ENCODE peak calls at places on chromosomes 11 and 22, in nine cellular contexts. R, Y, K, N, D, W, X, M and U are unnamed samples. For H3K4me1, the result is how much of the 10 kb centered on the place peaks cover.

GRCh38 chr22:20995329-20996030 is 6.4 kb downstream of the THAP7 start:
- DNase-seq in K (no peak), M (no peak), R (no peak), N (no peak), D (no peak), Y (no peak), W (no peak), X (no peak), U (peak)

GRCh38 chr11:118148877-118149276 is 3.7 kb downstream of the SCN4B start:
- DNase-seq in Y (no peak), R (no peak), X (no peak), M (no peak), D (no peak), N (no peak), W (no peak), K (no peak), U (no peak)

GRCh38 chr11:774873-775592 is 2.3 kb downstream of the GATD1 start:
- DNase-seq in R (no peak), W (no peak), Y (peak), K (peak), M (no peak), D (no peak), X (no peak), N (no peak), U (no peak)

GRCh38 chr11:3907590-3907989 is 52.1 kb downstream of the STIM1 start:
- DNase-seq in N (no peak), K (no peak), W (no peak), R (no peak), Y (peak), M (no peak), D (no peak), X (no peak), U (no peak)

GRCh38 chr11:86670179-86670578 is 2.2 kb downstream of the ME3 start:
- DNase-seq in W (no peak), R (no peak), K (peak), D (no peak), Y (peak), X (no peak), N (no peak), M (no peak), U (no peak)

GRCh38 chr11:16252373-16252772 is 104.0 kb downstream of the SOX6 start:
- DNase-seq in Y (no peak), D (no peak), X (peak), W (no peak), N (no peak), K (peak), R (no peak), M (no peak), U (no peak)

GRCh38 chr11:69563946-69564780 is 76.8 kb upstream of the CCND1 start:
- DNase-seq in D (no peak), N (no peak), Y (peak), M (no peak), X (no peak), K (peak), R (no peak), W (no peak), U (no peak)

GRCh38 chr11:112613051-112613972 is 347.9 kb upstream of the NCAM1 start:
- DNase-seq in M (no peak), Y (peak), K (peak), W (no peak), N (no peak), X (no peak), D (no peak), R (peak), U (no peak)

GRCh38 chr11:115126515-115127208 is 377.6 kb downstream of the CADM1 start:
- DNase-seq in D (no peak), N (no peak), K (no peak), Y (no peak), R (no peak), W (no peak), X (no peak), M (no peak), U (no peak)

GRCh38 chr22:27809226-27809625 is 7.7 kb upstream of the MN1 start:
- DNase-seq in K (no peak), X (no peak), D (no peak), Y (no peak), N (no peak), M (no peak), W (no peak), R (no peak), U (no peak)

GRCh38 chr11:1839924-1840779 is 1.4 kb downstream of the TNNI2 start:
- DNase-seq in K (no peak), M (peak), Y (no peak), X (no peak), N (peak), D (no peak), R (peak), W (no peak), U (peak)

GRCh38 chr22:33492210-33492651 is 428.0 kb downstream of the LARGE1 start:
- DNase-seq in M (no peak), D (no peak), X (peak), Y (no peak), R (no peak), W (no peak), N (no peak), K (no peak), U (no peak)

GRCh38 chr11:112783945-112784322 is 177.3 kb upstream of the NCAM1 start:
- DNase-seq in W (no peak), K (no peak), Y (no peak), X (no peak), R (no peak), M (no peak), D (no peak), N (no peak), U (no peak)

GRCh38 chr11:44831605-44832394 is 105.0 kb downstream of the TSPAN18 start:
- DNase-seq in K (no peak), R (no peak), N (no peak), Y (no peak), W (no peak), X (no peak), M (no peak), D (no peak), U (peak)

GRCh38 chr11:96155627-96156378 is 187.2 kb downstream of the MAML2 start:
- DNase-seq in K (peak), W (no peak), Y (peak), M (peak), N (peak), R (peak), X (peak), D (peak), U (peak)

GRCh38 chr11:116984186-116984585 is 114.0 kb downstream of the SIK3 start:
- DNase-seq in N (no peak), K (peak), M (no peak), X (no peak), R (no peak), D (no peak), W (no peak), Y (peak), U (no peak)

GRCh38 chr11:296976-297665 is 2.2 kb downstream of the IFITM5 start:
- DNase-seq in X (no peak), M (peak), D (no peak), K (no peak), W (no peak), N (no peak), R (peak), Y (no peak), U (peak)

GRCh38 chr11:20406484-20406883 is 19.0 kb downstream of the PRMT3 start:
- DNase-seq in X (no peak), W (no peak), M (no peak), N (no peak), R (no peak), D (no peak), K (no peak), Y (no peak), U (no peak)

GRCh38 chr11:46264030-46264429 is 13.4 kb upstream of the CREB3L1 start:
- DNase-seq in R (no peak), X (no peak), K (no peak), N (no peak), D (no peak), W (no peak), M (no peak), Y (no peak), U (no peak)

GRCh38 chr22:26360169-26360885 is 68.7 kb upstream of the ASPHD2 start:
- DNase-seq in K (peak), W (peak), M (peak), R (peak), Y (peak), N (peak), X (peak), D (peak), U (no peak)

GRCh38 chr11:112805658-112806057 is 155.6 kb upstream of the NCAM1 start:
- DNase-seq in M (peak), N (no peak), K (no peak), W (no peak), R (no peak), Y (no peak), D (no peak), X (no peak), U (no peak)

GRCh38 chr22:23204541-23205157 is 24.3 kb downstream of the BCR start:
- DNase-seq in W (no peak), K (no peak), D (no peak), N (no peak), R (no peak), Y (no peak), X (no peak), M (peak), U (no peak)

GRCh38 chr11:76215946-76216345 is 9.6 kb upstream of the WNT11 start:
- DNase-seq in K (peak), W (no peak), N (no peak), M (peak), D (no peak), R (no peak), X (no peak), Y (peak), U (no peak)

GRCh38 chr11:35629511-35629910 is 11.3 kb downstream of the FJX1 start:
- DNase-seq in X (peak), Y (no peak), R (no peak), N (no peak), D (no peak), K (no peak), W (no peak), M (no peak), U (no peak)

GRCh38 chr11:23772081-23772480 is 724.8 kb upstream of the LUZP2 start:
- DNase-seq in N (no peak), D (no peak), Y (no peak), M (no peak), R (no peak), K (peak), W (no peak), X (no peak), U (no peak)

GRCh38 chr11:5713695-5714094 is 22.6 kb upstream of the OR56B1 start:
- DNase-seq in W (no peak), M (no peak), X (no peak), K (no peak), R (no peak), Y (no peak), N (no peak), D (no peak), U (no peak)

GRCh38 chr22:49305215-49305965 is 522.3 kb downstream of the BRD1 start:
- DNase-seq in X (peak), M (peak), W (peak), R (peak), N (peak), Y (no peak), K (no peak), D (peak), U (peak)

GRCh38 chr11:86245369-86246292 is 1.1 kb downstream of the EED start:
- DNase-seq in Y (peak), R (peak), W (peak), K (peak), D (peak), M (no peak), N (peak), X (peak), U (no peak)

GRCh38 chr11:28674432-28675076 is 566.4 kb downstream of the METTL15 start:
- DNase-seq in N (no peak), W (no peak), D (no peak), X (peak), R (no peak), M (no peak), Y (no peak), K (peak), U (no peak)

GRCh38 chr11:79592441-79593223 is 151.8 kb upstream of the TENM4 start:
- DNase-seq in D (no peak), Y (no peak), K (no peak), N (no peak), R (no peak), M (no peak), W (no peak), X (no peak), U (no peak)

GRCh38 chr11:65489061-65489705 is 9.7 kb upstream of the MALAT1 start:
- DNase-seq in X (peak), K (peak), Y (no peak), M (peak), R (peak), N (peak), D (no peak), W (no peak), U (no peak)
- H3K27ac ChIP-seq in X (peak), K (peak), Y (peak), M (peak), R (peak), N (peak), D (peak), W (no peak), U (peak)

GRCh38 chr11:32325187-32325586 is 110.2 kb downstream of the WT1 start:
- DNase-seq in N (no peak), W (no peak), R (no peak), X (no peak), D (no peak), Y (no peak), K (no peak), M (no peak), U (no peak)

GRCh38 chr11:32326522-32326921 is 108.8 kb downstream of the WT1 start:
- DNase-seq in M (no peak), D (no peak), K (no peak), X (no peak), R (no peak), W (no peak), Y (no peak), N (no peak), U (no peak)

GRCh38 chr11:32328392-32328791 is 106.9 kb downstream of the WT1 start:
- DNase-seq in K (no peak), N (no peak), X (no peak), M (no peak), Y (no peak), R (no peak), W (no peak), D (no peak), U (no peak)

GRCh38 chr11:32325725-32326124 is 109.6 kb downstream of the WT1 start:
- DNase-seq in N (no peak), M (no peak), K (no peak), W (no peak), D (no peak), X (no peak), Y (no peak), R (no peak), U (no peak)

GRCh38 chr11:32323814-32324130 is 111.6 kb downstream of the WT1 start:
- DNase-seq in M (no peak), Y (no peak), N (no peak), D (no peak), K (no peak), X (no peak), R (no peak), W (no peak), U (no peak)
- TF ChIP-seq CTCF in M (no peak), Y (no peak), N (no peak), D (no peak), K (no peak), X (no peak), R (no peak), W (peak), U (peak)

GRCh38 chr11:119700536-119701346 is 28.3 kb downstream of the NECTIN1 start:
- DNase-seq in R (no peak), Y (peak), N (no peak), M (no peak), D (no peak), X (no peak), K (no peak), W (no peak), U (peak)
- H3K4me1 ChIP-seq in R (under half), Y (half or more), N (half or more), M (half or more), D (under half), X (under half), K (under half), W (under half), U (under half)

GRCh38 chr22:17897864-17898263 is 123.6 kb upstream of the BID start:
- DNase-seq in M (no peak), W (no peak), R (no peak), N (no peak), D (no peak), Y (no peak), X (no peak), K (no peak), U (no peak)
- H3K27ac ChIP-seq in M (peak), W (no peak), R (no peak), N (no peak), D (no peak), Y (no peak), X (no peak), K (no peak), U (no peak)

DNA sequence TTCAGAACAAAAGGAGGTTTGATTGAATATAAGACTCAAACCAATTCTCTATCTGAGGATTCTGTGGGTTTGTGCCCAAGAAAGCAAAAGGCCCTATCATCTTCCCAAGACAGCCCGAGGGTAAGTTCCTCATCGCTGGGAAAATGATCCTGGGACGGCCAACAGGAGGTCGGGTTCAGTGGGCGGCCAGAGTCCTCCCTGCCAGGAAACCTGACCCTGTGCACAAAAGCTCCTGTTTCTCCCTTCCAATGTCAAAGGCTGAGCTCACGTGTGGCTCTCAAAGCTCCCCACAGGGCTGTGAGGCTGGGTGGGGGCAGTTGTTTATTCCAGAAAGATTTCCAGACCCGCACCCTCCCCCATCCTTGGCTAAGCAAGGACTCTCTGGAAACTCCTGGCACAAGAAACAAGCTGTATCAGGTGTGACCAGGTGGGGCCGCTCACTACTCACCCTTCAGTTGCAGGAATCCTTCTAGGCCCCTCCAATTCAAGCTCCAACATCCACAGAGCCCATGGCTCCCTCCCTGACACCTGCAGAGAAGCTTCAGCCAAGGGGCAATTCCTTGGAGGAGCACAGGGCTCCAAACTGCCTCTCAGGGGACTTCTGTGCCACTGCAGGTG is 131.9 kb downstream of the SHANK2 start:
- DNase-seq in Y (peak), X (peak), M (no peak), R (no peak), K (no peak), D (no peak), N (peak), W (no peak), U (no peak)
- TF ChIP-seq CTCF in Y (peak), X (peak), M (no peak), R (peak), K (peak), D (peak), N (peak), W (no peak), U (no peak)

DNA sequence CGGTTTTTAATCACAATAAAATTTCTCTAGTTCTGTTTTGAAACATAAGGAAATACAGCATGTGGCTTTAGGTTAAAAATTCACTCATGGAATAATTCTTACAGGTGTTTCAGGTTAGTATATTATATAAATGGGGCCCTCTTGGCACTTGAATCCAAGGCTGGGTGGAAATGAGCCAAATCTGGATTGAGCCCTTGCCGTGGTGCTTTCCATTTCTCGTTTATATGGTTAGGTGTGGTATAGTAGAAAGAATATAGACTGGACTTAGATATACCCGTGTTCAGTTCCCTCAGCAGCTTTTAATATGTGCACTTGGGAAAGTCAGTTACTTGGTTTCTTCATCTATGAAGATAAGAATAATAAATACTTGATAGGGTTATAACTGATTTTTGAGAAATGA is 16.0 kb downstream of the ZFP91 start:
- DNase-seq in N (peak), D (no peak), W (no peak), Y (no peak), R (no peak), K (no peak), M (no peak), X (no peak), U (no peak)
- H3K4me1 ChIP-seq in N (half or more), D (under half), W (under half), Y (under half), R (under half), K (under half), M (half or more), X (under half), U (under half)

GRCh38 chr11:120209750-120210650 is 832 bp upstream of the OAF start:
- DNase-seq in Y (no peak), N (no peak), K (no peak), D (no peak), R (no peak), W (no peak), M (no peak), X (no peak), U (no peak)
- H3K27ac ChIP-seq in Y (no peak), N (peak), K (peak), D (peak), R (peak), W (peak), M (peak), X (no peak), U (peak)